ENCODE peak calls at places on chromosomes 13 and 19, in eight cellular contexts. Y is ovary, P is GM23338, X is fibroblast of the aortic adventitia, D is suprapubic skin, U is dorsolateral prefrontal cortex, N is colonic mucosa, W is PC-9. I is an unnamed sample.

GRCh38 chr19:7395360-7395781 is 46.6 kb downstream of the ARHGEF18 start:
- DNase-seq in P (no peak), Y (no peak), U (no peak), X (peak; percentile 22), N (peak; percentile 26), D (no peak), W (no peak), I (no peak)

GRCh38 chr13:26656919-26657318 is 99.4 kb downstream of the WASF3 start:
- DNase-seq in D (no peak), X (peak; percentile 74), U (no peak), W (no peak), P (peak; percentile 68), N (no peak), Y (no peak), I (no peak)

GRCh38 chr13:106527806-106528205 is 7.7 kb downstream of the EFNB2 start:
- DNase-seq in D (no peak), W (no peak), Y (no peak), N (no peak), X (no peak), U (no peak), P (no peak), I (no peak)

GRCh38 chr19:51994048-51994644 is 7.5 kb upstream of the ZNF350 start:
- DNase-seq in Y (no peak), U (no peak), W (no peak), D (no peak), N (no peak), P (no peak), X (peak; percentile 5), I (no peak)

GRCh38 chr19:47430041-47430802 is 10.9 kb upstream of the MEIS3 start:
- DNase-seq in Y (no peak), P (peak; percentile 79), X (peak; percentile 28), U (no peak), W (peak; percentile 34), D (no peak), N (peak; percentile 73), I (no peak)

GRCh38 chr19:33208904-33209843 is 15.0 kb downstream of the LRP3 start:
- DNase-seq in X (peak; percentile 60), U (no peak), P (no peak), N (no peak), W (no peak), D (no peak), Y (peak; percentile 67), I (no peak)

GRCh38 chr13:73693215-73693614 is 441.0 kb downstream of the KLF12 start:
- DNase-seq in W (no peak), N (no peak), Y (no peak), X (peak; percentile 6), P (no peak), U (no peak), D (no peak), I (no peak)

GRCh38 chr13:41139296-41139966 is 6.8 kb upstream of the KBTBD6 start:
- DNase-seq in X (no peak), N (no peak), U (no peak), D (no peak), Y (no peak), P (no peak), W (no peak), I (no peak)

GRCh38 chr19:16945364-16945714 is 56.5 kb downstream of the F2RL3 start:
- DNase-seq in N (no peak), U (no peak), X (no peak), Y (no peak), D (peak; percentile 74), P (no peak), W (no peak), I (peak; percentile 49)

GRCh38 chr13:107867701-107868661 is 347.4 kb downstream of the LIG4 start:
- DNase-seq in N (no peak), P (peak; percentile 83), W (peak; percentile 29), Y (no peak), X (peak; percentile 17), D (no peak), U (peak; percentile 60), I (peak; percentile 77)

GRCh38 chr13:93784191-93784590 is 557.6 kb downstream of the GPC6 start:
- DNase-seq in N (no peak), X (no peak), D (no peak), Y (no peak), P (no peak), W (no peak), U (no peak), I (no peak)

GRCh38 chr13:96075953-96076543 is 13.9 kb upstream of the HS6ST3 start:
- DNase-seq in P (peak; percentile 57), X (peak; percentile 52), W (no peak), D (no peak), Y (no peak), N (no peak), U (no peak), I (no peak)

GRCh38 chr13:75481176-75482069 is 546 bp downstream of the TBC1D4 start:
- DNase-seq in D (no peak), X (peak; percentile 17), U (no peak), W (peak; percentile 41), Y (peak; percentile 44), P (peak; percentile 68), N (peak; percentile 52), I (peak; percentile 74)

GRCh38 chr19:23795462-23795861 is 36.8 kb upstream of the ZNF681 start:
- DNase-seq in Y (no peak), N (no peak), P (no peak), D (no peak), U (no peak), W (no peak), X (no peak), I (no peak)

DNA sequence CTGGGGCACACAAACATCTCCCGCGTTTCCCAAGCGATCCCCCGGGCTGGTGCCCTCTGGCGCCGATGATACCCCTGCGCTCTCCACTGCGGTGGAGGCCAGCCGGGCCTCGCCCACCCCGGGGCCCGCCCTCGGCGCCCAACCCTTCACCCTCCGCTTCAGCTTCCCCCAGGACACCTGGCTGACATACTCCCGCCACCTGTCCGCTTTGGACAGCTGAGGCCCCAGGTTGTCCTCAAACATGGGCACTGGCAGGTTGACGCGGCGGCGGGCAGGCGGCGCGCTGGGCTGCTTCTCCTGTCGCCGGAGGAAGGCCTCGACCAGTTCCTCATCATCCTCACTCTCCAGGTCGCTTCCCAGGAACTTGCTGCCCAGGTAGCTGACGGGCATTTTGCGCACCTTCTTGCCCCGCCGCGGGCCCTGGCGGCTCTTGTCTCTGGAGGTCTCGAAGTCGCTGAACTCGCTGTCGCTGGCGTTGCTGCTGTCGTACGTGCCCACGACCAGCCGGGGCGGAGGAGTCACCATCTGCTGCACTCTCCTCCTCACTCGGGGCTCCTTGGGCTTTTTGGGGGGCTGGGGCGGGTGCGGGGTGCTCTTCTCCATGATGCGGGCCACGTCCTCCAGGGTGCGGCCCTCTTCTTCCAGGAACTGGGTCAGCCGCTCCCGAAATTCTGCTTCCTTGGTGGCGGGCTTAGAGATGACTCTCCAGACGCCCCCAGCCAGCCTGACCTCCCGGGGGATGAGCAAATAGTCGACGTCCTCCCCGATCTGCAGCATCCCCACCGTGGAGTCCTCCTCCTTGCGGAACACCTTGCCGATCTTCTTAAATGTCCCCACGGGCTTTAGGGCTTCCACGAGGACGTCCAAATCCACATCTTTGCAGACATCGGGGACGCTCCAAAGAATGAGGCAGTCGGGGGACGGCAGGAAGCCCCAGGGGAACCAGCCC is 1.1 kb downstream of the CCDC8 start:
- DNase-seq in D (no peak), X (no peak), Y (no peak), U (no peak), W (no peak), P (no peak), N (no peak), I (no peak)
- TF ChIP-seq CTCF in D (no peak), X (no peak), Y (no peak), U (no peak), W (no peak), P (no peak), N (no peak), I (no peak)

DNA sequence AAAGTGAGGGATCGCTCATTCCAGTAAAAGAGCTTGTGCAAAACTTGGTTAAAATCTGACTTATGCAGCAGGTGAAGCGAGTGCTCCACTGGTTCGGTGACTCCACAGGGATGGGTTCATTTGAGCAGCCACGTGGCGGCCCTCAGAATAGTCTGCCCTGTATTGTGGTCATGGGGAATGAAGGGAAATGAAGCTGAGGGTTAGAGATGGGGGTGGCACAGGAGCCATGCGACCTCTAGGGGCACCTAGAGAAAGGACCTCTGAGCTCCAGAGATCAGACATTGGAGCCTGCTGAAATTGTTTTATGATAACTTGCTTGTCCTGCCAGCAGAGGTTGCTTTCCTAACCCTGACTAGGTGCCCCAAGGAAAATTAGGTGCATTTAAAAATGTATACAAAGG is 26.6 kb downstream of the CBY2 start:
- DNase-seq in X (no peak), W (no peak), Y (no peak), U (no peak), D (no peak), P (peak; percentile 89), N (no peak), I (no peak)
- TF ChIP-seq CTCF in X (peak; percentile 11), W (peak; percentile 30), Y (no peak), U (no peak), D (no peak), P (peak; percentile 74), N (no peak), I (peak; percentile 68)

DNA sequence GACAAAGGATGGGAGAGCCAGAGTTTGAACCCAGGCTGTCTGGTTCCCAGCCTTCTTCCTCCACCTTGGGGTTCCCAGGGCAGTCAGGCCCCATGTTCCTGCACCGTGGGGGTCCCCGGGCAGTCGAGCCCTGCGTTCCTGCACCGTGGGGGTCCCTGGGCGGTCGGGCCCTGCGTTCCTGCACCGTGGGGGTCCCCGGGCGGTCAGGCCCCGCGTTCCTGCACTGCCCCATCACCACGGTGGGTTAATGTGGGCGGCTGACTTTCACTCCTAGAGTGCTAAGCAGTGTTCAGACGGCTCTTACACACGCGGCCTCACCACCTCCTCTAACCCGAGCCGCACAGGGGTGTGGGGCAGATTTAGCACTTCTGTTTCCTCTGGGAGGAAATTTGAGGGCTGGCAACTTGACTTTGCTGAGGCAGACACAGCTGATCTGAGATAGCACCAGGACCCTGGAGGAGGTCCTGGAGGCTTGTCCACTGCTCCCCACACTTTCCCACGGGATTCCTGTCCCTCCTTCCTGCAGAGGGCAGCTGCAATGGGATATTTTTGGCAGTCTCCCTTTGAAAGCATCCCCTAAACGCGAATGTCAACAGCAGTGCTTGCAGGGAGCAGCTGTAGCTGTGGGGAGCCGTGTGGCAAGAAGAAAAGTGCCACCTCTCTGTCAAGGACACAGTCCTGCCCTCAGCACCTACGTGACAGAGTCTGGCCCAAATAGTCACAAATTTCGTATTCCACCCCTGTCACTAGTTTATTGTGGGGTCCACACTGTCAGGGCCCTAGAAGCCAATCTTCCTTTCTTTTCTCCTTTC is 239.4 kb downstream of the TEX29 start:
- DNase-seq in X (no peak), N (no peak), W (no peak), P (no peak), Y (no peak), U (no peak), D (no peak), I (no peak)
- TF ChIP-seq CTCF in X (no peak), N (no peak), W (no peak), P (no peak), Y (no peak), U (no peak), D (no peak), I (no peak)

DNA sequence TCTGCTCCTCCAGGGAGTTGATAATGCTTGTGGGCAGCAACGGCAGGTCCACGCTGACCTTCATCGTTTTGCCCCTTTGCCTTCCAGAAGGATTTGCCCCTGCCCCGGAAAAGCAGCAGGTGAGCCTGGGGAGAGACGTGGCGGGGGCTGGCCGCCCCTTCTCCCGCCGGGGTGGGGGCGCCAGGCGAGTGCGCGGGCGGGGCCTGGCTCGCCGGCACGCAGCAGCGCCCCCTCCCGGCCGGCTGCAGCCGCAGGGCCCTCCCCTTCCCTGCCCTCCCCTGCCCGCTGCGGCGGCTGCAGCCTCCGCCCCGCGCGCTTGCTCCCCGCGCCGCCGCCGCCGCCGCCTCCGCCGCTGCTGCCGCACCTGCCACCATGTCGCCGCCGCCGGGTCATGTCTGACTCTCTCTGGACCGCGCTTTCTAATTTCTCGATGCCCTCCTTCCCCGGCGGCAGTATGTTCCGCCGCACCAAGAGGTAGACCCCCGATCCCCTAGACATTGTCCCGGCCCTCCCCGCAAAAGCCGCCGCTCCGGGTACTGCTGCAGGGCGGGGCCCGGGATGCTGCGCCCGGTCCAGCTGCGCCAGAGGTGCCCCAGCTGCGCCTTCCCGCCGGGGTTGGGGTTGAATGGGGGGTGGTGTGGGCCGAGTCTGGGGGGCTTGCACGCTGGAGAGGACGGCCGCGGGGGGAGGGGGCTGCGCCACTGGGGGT is at the start of gene MAST1:
- DNase-seq in X (no peak), N (peak; percentile 40), U (peak; percentile 30), D (no peak), P (peak; percentile 80), Y (no peak), W (peak; percentile 65), I (peak; percentile 75)
- TF ChIP-seq CTCF in X (peak; percentile 34), N (no peak), U (no peak), D (peak; percentile 10), P (peak; percentile 34), Y (no peak), W (peak; percentile 58), I (peak; percentile 80)

I was measured in type B pancreatic cell.